ENCODE peak calls at places on chromosomes 6 and 20, in six cellular contexts. W is IMR-90, D is mesendoderm, F is H1, H is H9, Z is mesenchymal stem cell. T is an unnamed sample.

GRCh38 chr20:47143658-47144057 is 212.8 kb downstream of the ZMYND8 start:
- DNase-seq in H (no peak), Z (no peak), F (no peak), D (no peak), W (no peak), T (no peak)

GRCh38 chr20:41466836-41467619 is 100.4 kb upstream of the EMILIN3 start:
- DNase-seq in H (no peak), D (no peak), W (no peak), Z (no peak), F (no peak), T (no peak)

GRCh38 chr6:128580224-128581110 is 60.1 kb upstream of the PTPRK start:
- DNase-seq in F (no peak), D (no peak), H (no peak), Z (no peak), W (no peak), T (no peak)

GRCh38 chr20:60035486-60035885 is 77.3 kb downstream of the CDH26 start:
- DNase-seq in W (no peak), H (no peak), Z (no peak), D (no peak), F (no peak), T (no peak)

GRCh38 chr6:128275681-128276080 is 244.7 kb downstream of the PTPRK start:
- DNase-seq in F (no peak), D (no peak), Z (no peak), H (no peak), W (no peak), T (no peak)

GRCh38 chr6:97055743-97056142 is 131.2 kb downstream of the KLHL32 start:
- DNase-seq in W (no peak), F (no peak), H (no peak), Z (no peak), D (no peak), T (no peak)

GRCh38 chr6:2498224-2498623 is 252.5 kb downstream of the MYLK4 start:
- DNase-seq in Z (no peak), D (no peak), W (no peak), F (no peak), H (no peak), T (no peak)

GRCh38 chr6:151376440-151376839 is 14.9 kb downstream of the ZBTB2 start:
- DNase-seq in W (no peak), F (no peak), H (no peak), Z (peak; percentile 32), D (no peak), T (no peak)

GRCh38 chr6:132483779-132484679 is 28.9 kb downstream of the STX7 start:
- DNase-seq in D (peak; percentile 58), F (no peak), H (no peak), W (peak; percentile 76), Z (peak; percentile 78), T (peak; percentile 64)

GRCh38 chr6:124987999-124988591 is 25.9 kb downstream of the RNF217 start:
- DNase-seq in H (no peak), D (no peak), W (no peak), Z (no peak), F (no peak), T (no peak)

GRCh38 chr20:35318502-35319157 is 26.4 kb upstream of the FAM83C start:
- DNase-seq in F (no peak), H (no peak), W (peak; percentile 90), D (peak; percentile 85), Z (peak; percentile 78), T (no peak)

GRCh38 chr6:132381381-132381780 is 19.9 kb downstream of the MOXD1 start:
- DNase-seq in W (no peak), F (no peak), Z (no peak), H (no peak), D (no peak), T (no peak)

GRCh38 chr6:41199427-41200246 is 1.3 kb downstream of the TREML2 start:
- DNase-seq in F (no peak), H (no peak), Z (no peak), W (no peak), D (no peak), T (no peak)

GRCh38 chr6:127732927-127733326 is 156.0 kb downstream of the C6orf58 start:
- DNase-seq in Z (no peak), F (no peak), D (no peak), H (no peak), W (no peak), T (no peak)

GRCh38 chr6:74967821-74968220 is 238.0 kb downstream of the COL12A1 start:
- DNase-seq in H (no peak), D (no peak), F (no peak), Z (no peak), W (no peak), T (no peak)

GRCh38 chr20:37348643-37349516 is 2.9 kb downstream of the SRC start:
- DNase-seq in H (no peak), F (no peak), Z (no peak), W (no peak), D (no peak), T (no peak)

GRCh38 chr20:46174469-46175126 is 56.5 kb downstream of the CD40 start:
- DNase-seq in Z (peak; percentile 57), H (peak; percentile 89), D (peak; percentile 88), F (peak; percentile 92), W (peak; percentile 22), T (peak; percentile 70)

GRCh38 chr20:60249436-60249835 is 291.2 kb downstream of the CDH26 start:
- DNase-seq in Z (peak; percentile 18), D (peak; percentile 66), H (no peak), W (peak; percentile 98), F (no peak), T (no peak)

GRCh38 chr6:143123081-143123480 is 62.4 kb downstream of the AIG1 start:
- DNase-seq in H (no peak), Z (no peak), D (no peak), F (no peak), W (no peak), T (no peak)

GRCh38 chr6:145887969-145888368 is 73.4 kb upstream of the FBXO30 start:
- DNase-seq in Z (peak; percentile 29), H (no peak), F (no peak), W (peak; percentile 42), D (peak; percentile 8), T (no peak)

GRCh38 chr6:111173946-111174345 is 86.6 kb downstream of the SLC16A10 start:
- DNase-seq in F (no peak), H (no peak), W (no peak), Z (no peak), D (no peak), T (no peak)

GRCh38 chr6:25456249-25456648 is 177.1 kb downstream of the CARMIL1 start:
- DNase-seq in F (no peak), W (no peak), D (no peak), Z (no peak), H (no peak), T (no peak)

GRCh38 chr20:34180460-34181108 is 60.6 kb upstream of the ASIP start:
- DNase-seq in W (no peak), Z (no peak), F (no peak), D (no peak), H (no peak), T (no peak)

GRCh38 chr20:33660035-33660684 is 2.0 kb upstream of the C20orf144 start:
- DNase-seq in F (no peak), H (no peak), D (no peak), Z (no peak), W (no peak), T (no peak)

GRCh38 chr20:11229772-11230171 is 556.0 kb upstream of the JAG1 start:
- DNase-seq in F (no peak), W (peak; percentile 99), D (peak; percentile 72), H (no peak), Z (peak; percentile 81), T (peak; percentile 42)

GRCh38 chr6:43313813-43314212 is 5.2 kb upstream of the CRIP3 start:
- DNase-seq in W (no peak), F (no peak), H (no peak), D (no peak), Z (no peak), T (no peak)

GRCh38 chr6:168559574-168560098 is 118.7 kb downstream of the SMOC2 start:
- DNase-seq in D (no peak), W (no peak), H (no peak), F (no peak), Z (no peak), T (no peak)

GRCh38 chr6:21739241-21739640 is 145.7 kb downstream of the SOX4 start:
- DNase-seq in W (no peak), Z (no peak), H (no peak), F (no peak), D (no peak), T (no peak)
- H3K27ac ChIP-seq in W (no peak overlapping the region), Z (no peak overlapping the region), H (peak overlapping the region; percentile 79), F (no peak overlapping the region), D (no peak overlapping the region), T (no peak overlapping the region)

DNA sequence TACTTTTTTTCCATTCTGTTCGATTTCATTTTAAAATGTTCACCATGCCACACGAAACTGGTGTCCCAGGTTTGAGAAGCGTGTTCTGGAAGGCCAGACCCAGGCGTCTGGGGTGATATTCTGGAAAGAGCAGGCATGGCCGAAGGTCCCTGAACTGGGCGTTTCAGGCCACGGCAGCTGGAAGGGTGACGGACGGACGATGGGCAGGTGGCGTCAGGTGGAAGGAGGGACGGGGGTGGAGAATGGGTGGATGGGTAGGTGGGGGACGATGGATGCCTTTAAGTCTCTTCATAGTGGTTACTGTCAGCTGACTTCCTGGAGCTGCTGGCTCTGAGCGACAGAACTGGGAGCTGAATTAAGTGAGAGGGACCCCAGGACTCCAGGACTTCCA is 44.6 kb downstream of the CDH4 start:
- DNase-seq in H (no peak), W (no peak), D (no peak), Z (no peak), F (peak; percentile 33), T (no peak)
- H3K9ac ChIP-seq in H (no peak overlapping the region), W (no peak overlapping the region), D (no peak overlapping the region), Z (no peak overlapping the region), F (no peak overlapping the region), T (no peak overlapping the region)

DNA sequence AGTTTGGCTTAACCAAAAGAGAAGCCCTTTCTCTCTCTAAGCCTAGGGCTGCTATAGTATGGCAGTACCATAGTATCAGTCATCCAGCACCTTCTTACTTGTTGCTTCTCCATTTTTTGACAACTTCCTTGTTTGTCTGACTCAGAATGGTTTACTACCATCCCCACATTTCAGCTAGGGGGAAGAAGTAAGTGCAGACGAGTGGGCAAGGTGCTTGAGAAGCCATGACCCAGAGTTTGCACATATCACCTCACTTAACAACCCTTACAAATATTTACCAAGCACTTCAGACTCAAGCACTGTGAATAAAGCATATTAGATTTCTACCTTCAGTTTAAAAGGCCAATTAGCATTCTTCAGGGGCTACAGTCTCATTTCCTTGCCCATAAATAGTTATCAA is 289.9 kb upstream of the TSHZ2 start:
- DNase-seq in D (no peak), F (no peak), H (no peak), W (no peak), Z (no peak), T (no peak)
- H2BK15ac ChIP-seq in D (no peak overlapping the region), F (no peak overlapping the region), H (no peak overlapping the region), W (no peak overlapping the region), Z (no peak overlapping the region), T (no peak overlapping the region)

GRCh38 chr6:157525918-157526425 is 145.0 kb downstream of the ZDHHC14 start:
- DNase-seq in H (no peak), Z (no peak), F (no peak), D (no peak), W (no peak), T (no peak)
- H3K27ac ChIP-seq in H (no peak overlapping the region), Z (no peak overlapping the region), F (no peak overlapping the region), D (no peak overlapping the region), W (no peak overlapping the region), T (no peak overlapping the region)

T was measured in neuronal stem cell.